ENCODE peak calls at places on chromosome 21, in seven cellular contexts. One of them, this sample, is unnamed.

GRCh38 chr21:24045775-24046215 is 1561.5 kb downstream of the MRPL39 start:
- DNase-seq in B cell: peak; percentile 25
- DNase-seq in fibroblast of villous mesenchyme: peak; percentile 48
- DNase-seq in WERI-Rb-1: peak; percentile 33
- DNase-seq in RWPE1: peak; percentile 2
- DNase-seq in fibroblast of the aortic adventitia: peak; percentile 78
- DNase-seq in lower lobe of right lung: peak; percentile 47
- DNase-seq in this sample: no peak

GRCh38 chr21:46142581-46143473 is 12.6 kb downstream of the FTCD start:
- DNase-seq in B cell: no peak
- DNase-seq in fibroblast of villous mesenchyme: no peak
- DNase-seq in WERI-Rb-1: no peak
- DNase-seq in RWPE1: no peak
- DNase-seq in fibroblast of the aortic adventitia: no peak
- DNase-seq in lower lobe of right lung: no peak
- DNase-seq in this sample: no peak

GRCh38 chr21:28106370-28106890 is 886.2 kb downstream of the LTN1 start:
- DNase-seq in B cell: no peak
- DNase-seq in fibroblast of villous mesenchyme: peak; percentile 44
- DNase-seq in WERI-Rb-1: no peak
- DNase-seq in RWPE1: no peak
- DNase-seq in fibroblast of the aortic adventitia: no peak
- DNase-seq in lower lobe of right lung: no peak
- DNase-seq in this sample: no peak

GRCh38 chr21:33668180-33668579 is 25.9 kb downstream of the ITSN1 start:
- DNase-seq in B cell: no peak
- DNase-seq in fibroblast of villous mesenchyme: no peak
- DNase-seq in WERI-Rb-1: no peak
- DNase-seq in RWPE1: no peak
- DNase-seq in fibroblast of the aortic adventitia: peak; percentile 38
- DNase-seq in lower lobe of right lung: no peak
- DNase-seq in this sample: no peak

GRCh38 chr21:42545317-42545716 is 31.7 kb downstream of the SLC37A1 start:
- DNase-seq in B cell: no peak
- DNase-seq in fibroblast of villous mesenchyme: no peak
- DNase-seq in WERI-Rb-1: no peak
- DNase-seq in RWPE1: no peak
- DNase-seq in fibroblast of the aortic adventitia: no peak
- DNase-seq in lower lobe of right lung: no peak
- DNase-seq in this sample: no peak

GRCh38 chr21:14542638-14543037 is 3.5 kb downstream of the SAMSN1 start:
- DNase-seq in B cell: no peak
- DNase-seq in fibroblast of villous mesenchyme: no peak
- DNase-seq in WERI-Rb-1: no peak
- DNase-seq in RWPE1: no peak
- DNase-seq in fibroblast of the aortic adventitia: no peak
- DNase-seq in lower lobe of right lung: no peak
- DNase-seq in this sample: no peak

GRCh38 chr21:34745557-34746255 is 76.9 kb downstream of the CLIC6 start:
- DNase-seq in B cell: peak; percentile 73
- DNase-seq in fibroblast of villous mesenchyme: peak; percentile 85
- DNase-seq in WERI-Rb-1: peak; percentile 48
- DNase-seq in RWPE1: peak; percentile 68
- DNase-seq in fibroblast of the aortic adventitia: peak; percentile 91
- DNase-seq in lower lobe of right lung: peak; percentile 80
- DNase-seq in this sample: peak; percentile 43

GRCh38 chr21:46117586-46118304 is 19.8 kb downstream of the COL6A2 start:
- DNase-seq in B cell: no peak
- DNase-seq in fibroblast of villous mesenchyme: no peak
- DNase-seq in WERI-Rb-1: no peak
- DNase-seq in RWPE1: no peak
- DNase-seq in fibroblast of the aortic adventitia: no peak
- DNase-seq in lower lobe of right lung: peak; percentile 44
- DNase-seq in this sample: no peak

GRCh38 chr21:38165466-38166213 is 91.2 kb upstream of the KCNJ15 start:
- DNase-seq in B cell: no peak
- DNase-seq in fibroblast of villous mesenchyme: peak; percentile 75
- DNase-seq in WERI-Rb-1: no peak
- DNase-seq in RWPE1: no peak
- DNase-seq in fibroblast of the aortic adventitia: peak; percentile 62
- DNase-seq in lower lobe of right lung: no peak
- DNase-seq in this sample: no peak

GRCh38 chr21:46194374-46195334 is 10.4 kb upstream of the SPATC1L start:
- DNase-seq in B cell: no peak
- DNase-seq in fibroblast of villous mesenchyme: no peak
- DNase-seq in WERI-Rb-1: peak; percentile 66
- DNase-seq in RWPE1: no peak
- DNase-seq in fibroblast of the aortic adventitia: no peak
- DNase-seq in lower lobe of right lung: peak; percentile 41
- DNase-seq in this sample: no peak

GRCh38 chr21:16046625-16047340 is 317.0 kb downstream of the USP25 start:
- DNase-seq in B cell: no peak
- DNase-seq in fibroblast of villous mesenchyme: peak; percentile 39
- DNase-seq in WERI-Rb-1: no peak
- DNase-seq in RWPE1: peak; percentile 16
- DNase-seq in fibroblast of the aortic adventitia: peak; percentile 2
- DNase-seq in lower lobe of right lung: no peak
- DNase-seq in this sample: no peak

GRCh38 chr21:31137951-31138350 is 99.7 kb upstream of the KRTAP19-8 start:
- DNase-seq in B cell: no peak
- DNase-seq in fibroblast of villous mesenchyme: no peak
- DNase-seq in WERI-Rb-1: no peak
- DNase-seq in RWPE1: no peak
- DNase-seq in fibroblast of the aortic adventitia: no peak
- DNase-seq in lower lobe of right lung: no peak
- DNase-seq in this sample: no peak

GRCh38 chr21:45322231-45322959 is 34.7 kb upstream of the POFUT2 start:
- DNase-seq in B cell: peak; percentile 17
- DNase-seq in fibroblast of villous mesenchyme: no peak
- DNase-seq in WERI-Rb-1: peak; percentile 7
- DNase-seq in RWPE1: no peak
- DNase-seq in fibroblast of the aortic adventitia: no peak
- DNase-seq in lower lobe of right lung: no peak
- DNase-seq in this sample: no peak

GRCh38 chr21:35044770-35045538 is 4.1 kb downstream of the RUNX1 start:
- DNase-seq in B cell: no peak
- DNase-seq in fibroblast of villous mesenchyme: no peak
- DNase-seq in WERI-Rb-1: no peak
- DNase-seq in RWPE1: no peak
- DNase-seq in fibroblast of the aortic adventitia: no peak
- DNase-seq in lower lobe of right lung: no peak
- DNase-seq in this sample: no peak

GRCh38 chr21:44299085-44299457 is 782 bp upstream of the PFKL start:
- DNase-seq in B cell: no peak
- DNase-seq in fibroblast of villous mesenchyme: no peak
- DNase-seq in WERI-Rb-1: no peak
- DNase-seq in RWPE1: no peak
- DNase-seq in fibroblast of the aortic adventitia: peak; percentile 26
- DNase-seq in lower lobe of right lung: no peak
- DNase-seq in this sample: peak; percentile 35

GRCh38 chr21:21238882-21239400 is 240.7 kb downstream of the NCAM2 start:
- DNase-seq in B cell: no peak
- DNase-seq in fibroblast of villous mesenchyme: peak; percentile 37
- DNase-seq in WERI-Rb-1: no peak
- DNase-seq in RWPE1: no peak
- DNase-seq in fibroblast of the aortic adventitia: no peak
- DNase-seq in lower lobe of right lung: no peak
- DNase-seq in this sample: no peak

GRCh38 chr21:36584980-36585940 is 105.3 kb upstream of the CLDN14 start:
- DNase-seq in B cell: no peak
- DNase-seq in fibroblast of villous mesenchyme: no peak
- DNase-seq in WERI-Rb-1: peak; percentile 25
- DNase-seq in RWPE1: no peak
- DNase-seq in fibroblast of the aortic adventitia: no peak
- DNase-seq in lower lobe of right lung: no peak
- DNase-seq in this sample: peak; percentile 5
- TF ChIP-seq CTCF in B cell: no peak
- TF ChIP-seq CTCF in fibroblast of villous mesenchyme: no peak
- TF ChIP-seq CTCF in WERI-Rb-1: peak; percentile 53
- TF ChIP-seq CTCF in RWPE1: no peak
- TF ChIP-seq CTCF in fibroblast of the aortic adventitia: no peak
- TF ChIP-seq CTCF in lower lobe of right lung: no peak
- TF ChIP-seq CTCF in this sample: peak; percentile 39

GRCh38 chr21:39867198-39867650 is at the start of gene PCP4:
- DNase-seq in B cell: peak; percentile 46
- DNase-seq in fibroblast of villous mesenchyme: no peak
- DNase-seq in WERI-Rb-1: peak; percentile 82
- DNase-seq in RWPE1: peak; percentile 44
- DNase-seq in fibroblast of the aortic adventitia: no peak
- DNase-seq in lower lobe of right lung: peak; percentile 59
- DNase-seq in this sample: no peak
- TF ChIP-seq CTCF in B cell: peak; percentile 76
- TF ChIP-seq CTCF in fibroblast of villous mesenchyme: peak; percentile 53
- TF ChIP-seq CTCF in WERI-Rb-1: peak; percentile 94
- TF ChIP-seq CTCF in RWPE1: peak; percentile 87
- TF ChIP-seq CTCF in fibroblast of the aortic adventitia: peak; percentile 39
- TF ChIP-seq CTCF in lower lobe of right lung: peak; percentile 76
- TF ChIP-seq CTCF in this sample: peak; percentile 70

GRCh38 chr21:37119421-37120218 is 46.6 kb downstream of the TTC3 start:
- DNase-seq in B cell: no peak
- DNase-seq in fibroblast of villous mesenchyme: no peak
- DNase-seq in WERI-Rb-1: no peak
- DNase-seq in RWPE1: no peak
- DNase-seq in fibroblast of the aortic adventitia: peak; percentile 26
- DNase-seq in lower lobe of right lung: no peak
- DNase-seq in this sample: no peak
- TF ChIP-seq CTCF in B cell: no peak
- TF ChIP-seq CTCF in fibroblast of villous mesenchyme: peak; percentile 10
- TF ChIP-seq CTCF in WERI-Rb-1: peak; percentile 45
- TF ChIP-seq CTCF in RWPE1: no peak
- TF ChIP-seq CTCF in fibroblast of the aortic adventitia: no peak
- TF ChIP-seq CTCF in lower lobe of right lung: no peak
- TF ChIP-seq CTCF in this sample: no peak

GRCh38 chr21:17612023-17612564 is 607 bp downstream of the BTG3 start:
- DNase-seq in B cell: no peak
- DNase-seq in fibroblast of villous mesenchyme: peak; percentile 47
- DNase-seq in WERI-Rb-1: peak; percentile 18
- DNase-seq in RWPE1: peak; percentile 45
- DNase-seq in fibroblast of the aortic adventitia: peak; percentile 64
- DNase-seq in lower lobe of right lung: peak; percentile 78
- DNase-seq in this sample: no peak

GRCh38 chr21:17612565-17613241 is at the start of gene BTG3:
- DNase-seq in B cell: peak; percentile 90
- DNase-seq in fibroblast of villous mesenchyme: peak; percentile 78
- DNase-seq in WERI-Rb-1: peak; percentile 75
- DNase-seq in RWPE1: peak; percentile 67
- DNase-seq in fibroblast of the aortic adventitia: peak; percentile 71
- DNase-seq in lower lobe of right lung: peak; percentile 86
- DNase-seq in this sample: peak; percentile 49

GRCh38 chr21:17613242-17613676 is 558 bp upstream of the BTG3 start:
- DNase-seq in B cell: no peak
- DNase-seq in fibroblast of villous mesenchyme: peak; percentile 7
- DNase-seq in WERI-Rb-1: no peak
- DNase-seq in RWPE1: no peak
- DNase-seq in fibroblast of the aortic adventitia: peak; percentile 23
- DNase-seq in lower lobe of right lung: peak; percentile 87
- DNase-seq in this sample: no peak

GRCh38 chr21:17610862-17611261 is 1.8 kb downstream of the BTG3 start:
- DNase-seq in B cell: peak; percentile 13
- DNase-seq in fibroblast of villous mesenchyme: peak; percentile 44
- DNase-seq in WERI-Rb-1: no peak
- DNase-seq in RWPE1: no peak
- DNase-seq in fibroblast of the aortic adventitia: no peak
- DNase-seq in lower lobe of right lung: no peak
- DNase-seq in this sample: no peak

GRCh38 chr21:17611414-17612022 is 1.2 kb downstream of the BTG3 start:
- DNase-seq in B cell: peak; percentile 84
- DNase-seq in fibroblast of villous mesenchyme: peak; percentile 95
- DNase-seq in WERI-Rb-1: peak; percentile 76
- DNase-seq in RWPE1: peak; percentile 67
- DNase-seq in fibroblast of the aortic adventitia: peak; percentile 91
- DNase-seq in lower lobe of right lung: peak; percentile 86
- DNase-seq in this sample: peak; percentile 73
- TF ChIP-seq CTCF in B cell: no peak
- TF ChIP-seq CTCF in fibroblast of villous mesenchyme: no peak
- TF ChIP-seq CTCF in WERI-Rb-1: no peak
- TF ChIP-seq CTCF in RWPE1: no peak
- TF ChIP-seq CTCF in fibroblast of the aortic adventitia: no peak
- TF ChIP-seq CTCF in lower lobe of right lung: no peak
- TF ChIP-seq CTCF in this sample: no peak

GRCh38 chr21:39173999-39174398 is 9.3 kb downstream of the PSMG1 start:
- DNase-seq in B cell: no peak
- DNase-seq in fibroblast of villous mesenchyme: no peak
- DNase-seq in WERI-Rb-1: no peak
- DNase-seq in RWPE1: no peak
- DNase-seq in fibroblast of the aortic adventitia: no peak
- DNase-seq in lower lobe of right lung: no peak
- DNase-seq in this sample: no peak

GRCh38 chr21:39175665-39176064 is 7.6 kb downstream of the PSMG1 start:
- DNase-seq in B cell: no peak
- DNase-seq in fibroblast of villous mesenchyme: no peak
- DNase-seq in WERI-Rb-1: no peak
- DNase-seq in RWPE1: no peak
- DNase-seq in fibroblast of the aortic adventitia: no peak
- DNase-seq in lower lobe of right lung: no peak
- DNase-seq in this sample: no peak

GRCh38 chr21:39169906-39170305 is 13.3 kb downstream of the PSMG1 start:
- DNase-seq in B cell: no peak
- DNase-seq in fibroblast of villous mesenchyme: no peak
- DNase-seq in WERI-Rb-1: no peak
- DNase-seq in RWPE1: no peak
- DNase-seq in fibroblast of the aortic adventitia: no peak
- DNase-seq in lower lobe of right lung: no peak
- DNase-seq in this sample: no peak

GRCh38 chr21:39176312-39176711 is 6.9 kb downstream of the PSMG1 start:
- DNase-seq in B cell: no peak
- DNase-seq in fibroblast of villous mesenchyme: peak; percentile 46
- DNase-seq in WERI-Rb-1: no peak
- DNase-seq in RWPE1: no peak
- DNase-seq in fibroblast of the aortic adventitia: no peak
- DNase-seq in lower lobe of right lung: no peak
- DNase-seq in this sample: no peak

GRCh38 chr21:39175154-39175553 is 8.1 kb downstream of the PSMG1 start:
- DNase-seq in B cell: peak; percentile 24
- DNase-seq in fibroblast of villous mesenchyme: peak; percentile 58
- DNase-seq in WERI-Rb-1: no peak
- DNase-seq in RWPE1: no peak
- DNase-seq in fibroblast of the aortic adventitia: peak; percentile 43
- DNase-seq in lower lobe of right lung: no peak
- DNase-seq in this sample: no peak
- TF ChIP-seq CTCF in B cell: peak; percentile 79
- TF ChIP-seq CTCF in fibroblast of villous mesenchyme: peak; percentile 52
- TF ChIP-seq CTCF in WERI-Rb-1: no peak
- TF ChIP-seq CTCF in RWPE1: no peak
- TF ChIP-seq CTCF in fibroblast of the aortic adventitia: peak; percentile 47
- TF ChIP-seq CTCF in lower lobe of right lung: peak; percentile 51
- TF ChIP-seq CTCF in this sample: peak; percentile 15

This sample was measured in GM12864.